ENCODE peak calls at places on chromosome 10, in six cellular contexts. H is D721Med, Q is right lobe of liver, D is GM10248, E is OCI-LY7, P is brain microvascular endothelial cell. Z is an unnamed sample.
A peak's percentile ranks its signal among the peaks of the same experiment; 100 is the strongest.

GRCh38 chr10:96638696-96639095 is 51.9 kb upstream of the TM9SF3 start:
- DNase-seq in H (no peak), Q (no peak), D (no peak), E (no peak), P (no peak), Z (no peak)

GRCh38 chr10:95657250-95657649 is 739 bp upstream of the ALDH18A1 start:
- DNase-seq in H (no peak), Q (no peak), D (no peak), E (no peak), P (no peak), Z (no peak)

GRCh38 chr10:44385423-44385725 is 477 bp upstream of the CXCL12 start:
- DNase-seq in H (no peak), Q (no peak), D (no peak), E (no peak), P (no peak), Z (no peak)

GRCh38 chr10:103592186-103593021 is 98.9 kb downstream of the NEURL1 start:
- DNase-seq in H (peak; percentile 78), Q (no peak), D (peak; percentile 86), E (peak; percentile 74), P (peak; percentile 20), Z (no peak)

GRCh38 chr10:128922619-128923018 is 544.4 kb upstream of the MGMT start:
- DNase-seq in H (no peak), Q (no peak), D (no peak), E (no peak), P (no peak), Z (no peak)

GRCh38 chr10:100730739-100731602 is 14.4 kb upstream of the PAX2 start:
- DNase-seq in H (no peak), Q (no peak), D (peak; percentile 78), E (no peak), P (peak; percentile 31), Z (no peak)

GRCh38 chr10:100878291-100878910 is 34.4 kb upstream of the SLF2 start:
- DNase-seq in H (peak; percentile 81), Q (peak; percentile 61), D (peak; percentile 68), E (peak; percentile 86), P (peak; percentile 71), Z (peak; percentile 65)

GRCh38 chr10:94123253-94123995 is 129.7 kb downstream of the PLCE1 start:
- DNase-seq in H (no peak), Q (no peak), D (no peak), E (no peak), P (peak; percentile 87), Z (no peak)

GRCh38 chr10:8840356-8840755 is 785.9 kb downstream of the GATA3 start:
- DNase-seq in H (no peak), Q (no peak), D (no peak), E (no peak), P (no peak), Z (no peak)

GRCh38 chr10:6211341-6212265 is 8.9 kb downstream of the PFKFB3 start:
- DNase-seq in H (no peak), Q (no peak), D (no peak), E (no peak), P (no peak), Z (no peak)

GRCh38 chr10:97779975-97780374 is 8.2 kb upstream of the SFRP5 start:
- DNase-seq in H (no peak), Q (no peak), D (no peak), E (no peak), P (no peak), Z (no peak)
- TF ChIP-seq CTCF in H (no peak), Q (no peak), D (no peak), E (no peak), P (no peak), Z (no peak)

GRCh38 chr10:10680496-10680895 is 337.2 kb upstream of the CELF2 start:
- DNase-seq in H (no peak), Q (no peak), D (no peak), E (no peak), P (no peak), Z (no peak)

DNA sequence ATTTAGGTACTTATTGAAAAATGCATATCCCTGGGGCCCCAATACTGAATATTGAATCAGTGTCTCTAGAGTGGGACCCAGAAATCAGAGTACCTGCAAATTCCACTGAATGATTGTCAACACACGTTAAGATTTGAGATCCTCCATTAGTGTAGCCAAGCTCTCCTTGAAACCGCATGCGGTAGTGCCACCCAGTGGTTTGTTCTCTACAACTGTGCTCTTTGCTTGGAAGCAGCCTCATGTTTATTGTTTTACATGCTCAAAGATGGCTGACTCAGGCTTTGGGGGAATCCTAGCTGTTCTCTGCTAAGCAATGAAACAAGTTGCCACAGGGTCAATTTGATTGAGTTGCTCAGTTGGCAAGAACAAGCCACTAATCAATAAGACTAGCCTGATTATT is 340.2 kb upstream of the CELF2 start:
- DNase-seq in H (no peak), Q (no peak), D (no peak), E (peak; percentile 39), P (peak; percentile 80), Z (peak; percentile 55)
- TF ChIP-seq CTCF in H (peak; percentile 52), Q (no peak), D (peak; percentile 26), E (peak; percentile 68), P (peak; percentile 65), Z (peak; percentile 20)

GRCh38 chr10:122847782-122848604 is 2.3 kb upstream of the CUZD1 start:
- DNase-seq in H (no peak), Q (no peak), D (no peak), E (peak; percentile 5), P (no peak), Z (no peak)
- TF ChIP-seq CTCF in H (no peak), Q (no peak), D (no peak), E (no peak), P (no peak), Z (no peak)

DNA sequence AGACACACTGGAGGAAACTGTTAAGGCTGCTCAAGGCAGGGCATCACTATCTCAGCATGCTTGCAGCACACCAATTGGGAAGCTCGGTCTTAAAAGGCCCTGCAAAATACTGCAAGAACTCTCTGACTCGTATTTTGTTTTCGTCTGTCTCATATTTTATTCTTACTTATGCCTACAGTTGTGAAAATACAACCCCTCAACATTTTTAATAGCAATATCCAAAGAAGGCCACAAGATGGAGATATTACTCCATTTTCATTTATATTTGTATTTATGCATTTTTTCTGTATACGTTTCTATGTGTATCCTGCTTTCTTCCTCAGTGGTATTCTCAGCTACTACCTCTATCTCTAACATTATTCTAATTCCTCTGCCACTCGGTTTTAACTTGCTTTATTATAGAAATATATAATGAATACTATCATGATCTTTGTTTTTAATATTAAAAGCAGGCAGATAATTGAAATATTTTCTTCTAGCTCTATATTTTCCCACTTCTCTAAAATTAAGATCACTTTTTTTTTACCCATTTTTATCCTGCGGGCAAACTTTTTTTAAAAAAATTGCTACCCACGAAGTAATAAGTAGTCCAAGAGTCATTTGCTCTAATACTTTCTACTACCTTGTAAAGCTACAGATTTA is 10.0 kb downstream of the DNAJC1 start:
- DNase-seq in H (no peak), Q (no peak), D (peak; percentile 20), E (peak; percentile 33), P (no peak), Z (no peak)
- TF ChIP-seq CTCF in H (peak; percentile 35), Q (peak; percentile 68), D (peak; percentile 46), E (peak; percentile 83), P (peak; percentile 1), Z (no peak)

DNA sequence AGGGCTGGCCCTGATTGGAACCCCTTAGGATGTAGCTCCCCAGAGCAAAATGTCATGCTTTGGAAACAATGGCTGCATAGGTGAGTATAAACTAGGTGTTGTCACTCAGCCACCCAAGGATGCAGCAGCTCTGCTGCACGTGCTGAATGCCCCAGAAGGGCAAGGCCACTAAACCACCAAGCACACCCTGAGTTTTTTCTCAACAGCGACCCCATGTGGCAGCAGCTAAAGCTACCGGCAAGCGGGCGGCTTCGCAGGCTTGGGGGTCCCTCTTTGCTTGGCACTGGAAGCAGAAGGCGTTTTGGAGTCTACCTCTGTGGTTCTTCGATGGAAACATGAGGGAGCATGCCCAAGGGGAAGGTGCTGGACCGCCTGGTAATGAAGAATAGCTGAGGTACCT is 152.3 kb downstream of the GFRA1 start:
- DNase-seq in H (no peak), Q (no peak), D (no peak), E (no peak), P (no peak), Z (no peak)
- TF ChIP-seq CTCF in H (peak; percentile 21), Q (peak; percentile 20), D (no peak), E (peak; percentile 58), P (peak; percentile 55), Z (no peak)

GRCh38 chr10:1594372-1595241 is 142.7 kb downstream of the ADARB2 start:
- DNase-seq in H (no peak), Q (peak; percentile 21), D (no peak), E (no peak), P (no peak), Z (peak; percentile 33)

GRCh38 chr10:1596482-1596881 is 140.8 kb downstream of the ADARB2 start:
- DNase-seq in H (no peak), Q (peak; percentile 24), D (no peak), E (no peak), P (no peak), Z (no peak)

GRCh38 chr10:1597370-1598146 is 139.8 kb downstream of the ADARB2 start:
- DNase-seq in H (no peak), Q (no peak), D (no peak), E (no peak), P (no peak), Z (no peak)

GRCh38 chr10:1595726-1596125 is 141.6 kb downstream of the ADARB2 start:
- DNase-seq in H (no peak), Q (no peak), D (no peak), E (no peak), P (no peak), Z (no peak)

DNA sequence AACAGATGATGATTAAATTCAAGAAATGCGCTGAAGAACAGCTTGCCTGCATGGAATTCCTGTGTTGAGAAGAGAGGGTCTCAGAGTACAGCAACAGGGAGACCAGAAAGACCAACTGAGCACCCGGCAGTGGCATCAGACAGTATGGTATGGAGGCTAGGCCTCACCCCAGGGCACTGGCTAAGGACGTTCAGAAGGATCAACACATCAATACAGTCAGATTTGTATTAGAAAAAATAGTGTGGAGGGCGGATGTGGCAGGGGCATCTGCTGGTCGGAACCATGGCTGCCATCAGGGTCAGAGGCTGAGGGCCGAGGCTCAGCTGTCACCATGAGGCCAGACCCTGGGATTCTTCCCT is 142.1 kb downstream of the ADARB2 start:
- DNase-seq in H (no peak), Q (no peak), D (no peak), E (no peak), P (no peak), Z (no peak)
- TF ChIP-seq CTCF in H (no peak), Q (no peak), D (no peak), E (no peak), P (no peak), Z (no peak)

GRCh38 chr10:113876461-113876860 is 22.0 kb downstream of the NHLRC2 start:
- DNase-seq in H (no peak), Q (no peak), D (no peak), E (no peak), P (no peak), Z (no peak)

GRCh38 chr10:113875212-113875611 is 20.8 kb downstream of the NHLRC2 start:
- DNase-seq in H (no peak), Q (no peak), D (no peak), E (no peak), P (no peak), Z (no peak)

GRCh38 chr10:113867904-113868303 is 13.4 kb downstream of the NHLRC2 start:
- DNase-seq in H (no peak), Q (no peak), D (no peak), E (no peak), P (no peak), Z (no peak)

GRCh38 chr10:113869789-113870188 is 15.3 kb downstream of the NHLRC2 start:
- DNase-seq in H (no peak), Q (no peak), D (no peak), E (no peak), P (no peak), Z (no peak)

GRCh38 chr10:113872139-113873030 is 17.9 kb downstream of the NHLRC2 start:
- DNase-seq in H (no peak), Q (no peak), D (no peak), E (no peak), P (no peak), Z (no peak)
- TF ChIP-seq CTCF in H (no peak), Q (no peak), D (peak; percentile 48), E (peak; percentile 71), P (no peak), Z (no peak)

Z was measured in mucosa of descending colon.